ENCODE peak calls at places on chromosomes 11 and 22, in nine cellular contexts. F is BE2C; B is effector memory CD4-positive, alpha-beta T cell; U is pancreas; E is Peyer's patch; C is SK-N-SH; X is cardiac muscle cell; V is neural progenitor cell; O is aorta. Q is an unnamed sample.

GRCh38 chr11:27310710-27311109 is 52.3 kb downstream of the CCDC34 start:
- DNase-seq in C (no peak), E (no peak), U (no peak), F (no peak), B (no peak), O (no peak), X (no peak), V (no peak), Q (no peak)

GRCh38 chr11:111910637-111911562 is 670 bp downstream of the CRYAB start:
- DNase-seq in X (no peak), O (no peak), V (no peak), F (no peak), C (no peak), B (no peak), U (no peak), E (no peak), Q (peak; percentile 39)

GRCh38 chr11:117315285-117316196 is 515 bp downstream of the BACE1 start:
- DNase-seq in E (no peak), F (peak; percentile 16), U (peak; percentile 79), O (no peak), X (no peak), V (no peak), C (no peak), B (no peak), Q (peak; percentile 18)

GRCh38 chr11:21323617-21324016 is 654.2 kb downstream of the NELL1 start:
- DNase-seq in C (no peak), O (no peak), F (no peak), U (no peak), E (no peak), X (no peak), V (peak; percentile 13), B (no peak), Q (no peak)

GRCh38 chr11:118744001-118744400 is 47.0 kb downstream of the DDX6 start:
- DNase-seq in V (no peak), U (no peak), E (no peak), X (no peak), O (no peak), B (no peak), C (peak; percentile 66), F (peak; percentile 53), Q (no peak)

GRCh38 chr22:48434868-48435250 is 1392.8 kb downstream of the BRD1 start:
- DNase-seq in U (no peak), V (no peak), C (no peak), B (no peak), X (no peak), O (no peak), F (no peak), E (no peak), Q (no peak)

GRCh38 chr22:39543095-39543494 is 10.5 kb upstream of the RPS19BP1 start:
- DNase-seq in V (peak; percentile 79), X (peak; percentile 46), E (peak; percentile 35), C (peak; percentile 72), U (no peak), O (no peak), F (peak; percentile 73), B (no peak), Q (peak; percentile 33)

GRCh38 chr11:35237860-35238715 is 99.1 kb downstream of the CD44 start:
- DNase-seq in O (no peak), C (peak; percentile 15), B (peak; percentile 20), F (peak; percentile 64), E (peak; percentile 76), U (no peak), V (peak; percentile 90), X (peak; percentile 80), Q (no peak)

GRCh38 chr22:43213066-43213465 is 26.1 kb upstream of the TTLL12 start:
- DNase-seq in U (no peak), V (peak; percentile 55), F (peak; percentile 46), E (no peak), O (no peak), C (no peak), B (no peak), X (peak; percentile 19), Q (no peak)

DNA sequence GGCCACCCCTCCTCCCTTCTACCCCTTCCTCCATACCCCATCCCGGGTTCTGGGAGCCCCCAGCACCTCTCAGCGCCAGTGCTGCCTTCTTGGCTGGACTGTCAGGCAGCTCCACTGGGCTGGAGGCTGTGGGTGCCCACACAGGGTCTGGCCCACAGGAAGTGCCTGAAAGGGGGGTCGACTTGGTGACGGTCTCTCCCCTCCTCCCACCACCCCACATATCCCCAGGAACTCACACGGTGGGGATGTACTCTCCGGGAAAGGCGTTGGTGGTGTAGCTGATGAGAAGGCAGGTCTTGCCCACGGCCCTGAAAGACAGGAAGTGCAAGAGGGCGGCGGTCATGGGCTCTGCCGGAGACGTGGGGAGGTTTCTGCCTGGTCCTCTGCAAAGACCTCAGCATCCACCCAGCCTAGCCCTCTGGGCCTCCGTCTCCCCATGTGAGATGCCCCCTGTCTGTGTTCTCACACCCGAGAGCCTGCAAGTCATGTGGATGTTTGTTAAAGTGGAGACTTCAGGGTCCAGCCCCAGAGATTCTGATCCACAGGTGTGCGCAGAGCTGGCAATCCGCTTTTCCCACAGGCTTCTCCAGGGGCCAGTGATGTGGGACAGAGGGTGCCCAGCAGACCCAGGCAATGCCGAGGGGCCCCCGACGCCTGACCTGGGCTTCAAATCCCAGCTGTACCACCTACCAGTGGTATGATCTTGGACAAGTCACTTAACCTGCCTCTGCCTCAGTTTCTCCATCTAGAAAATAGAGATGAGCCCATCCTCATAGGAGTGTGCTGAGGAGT is 2.5 kb downstream of the RAC2 start:
- DNase-seq in F (no peak), V (no peak), U (no peak), X (no peak), C (peak; percentile 18), B (no peak), O (peak; percentile 52), E (peak; percentile 61), Q (no peak)
- H3K4me3 ChIP-seq in F (no peak overlapping the region), V (no peak overlapping the region), U (peak overlapping the region; percentile 20), X (no peak overlapping the region), C (no peak overlapping the region), B (peak overlapping the region; percentile 45), O (no peak overlapping the region), E (peak overlapping the region; percentile 56), Q (no peak overlapping the region)

GRCh38 chr11:101299210-101299609 is 169.6 kb upstream of the PGR start:
- DNase-seq in V (no peak), E (no peak), U (no peak), B (no peak), O (no peak), X (no peak), C (no peak), F (no peak), Q (no peak)
- H3K9me3 ChIP-seq in V (no peaks in the 10 kb centered on the region), E (no peaks in the 10 kb centered on the region), U (no peaks in the 10 kb centered on the region), B (no peaks in the 10 kb centered on the region), O (no peaks in the 10 kb centered on the region), X (no peaks in the 10 kb centered on the region), C (no peaks in the 10 kb centered on the region), F (no peaks in the 10 kb centered on the region), Q (no peaks in the 10 kb centered on the region)

DNA sequence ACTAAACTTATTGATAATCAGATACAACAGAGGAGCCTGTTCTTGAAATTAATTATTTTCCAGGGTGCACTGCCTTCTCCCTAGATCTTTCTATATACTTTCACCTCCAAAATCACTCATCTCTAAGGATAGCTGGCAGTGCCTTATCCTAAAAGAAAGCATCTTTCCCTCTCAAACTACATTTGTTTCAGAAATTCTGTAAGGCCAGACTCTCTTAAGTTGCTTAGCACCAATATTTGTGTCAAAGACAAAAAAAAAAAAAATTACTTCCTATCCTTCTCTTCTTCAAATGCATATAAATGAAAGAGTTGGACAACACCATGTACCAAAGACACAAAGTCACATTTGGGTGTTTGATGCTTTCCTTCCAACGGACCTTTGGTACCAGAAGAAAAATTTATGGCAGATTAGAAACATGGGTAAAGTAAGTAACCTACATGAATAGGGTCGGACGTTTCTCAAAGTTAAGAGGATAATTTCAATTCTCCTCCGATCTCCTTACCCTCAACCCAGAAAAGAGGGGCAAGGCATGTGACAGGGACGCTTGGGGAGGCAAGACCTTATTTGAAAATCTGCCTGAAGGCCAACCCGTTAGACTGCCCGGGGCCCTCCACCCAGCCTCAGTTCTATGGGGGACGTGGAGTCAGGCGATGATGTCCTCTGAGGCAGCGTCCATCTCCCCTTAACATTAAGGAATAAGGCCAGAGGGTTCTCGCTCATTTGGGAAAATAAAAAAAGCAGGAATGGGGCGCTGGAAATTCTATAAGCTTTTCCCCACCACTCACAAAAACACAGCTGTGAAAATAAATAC is 66.3 kb downstream of the ETS1 start:
- DNase-seq in C (no peak), O (no peak), E (no peak), B (no peak), F (no peak), X (no peak), U (no peak), V (no peak), Q (no peak)
- H3K36me3 ChIP-seq in C (no peaks in the 10 kb centered on the region), O (no peaks in the 10 kb centered on the region), E (no peaks in the 10 kb centered on the region), B (peaks cover 24% of the 10 kb centered on the region), F (no peaks in the 10 kb centered on the region), X (no peaks in the 10 kb centered on the region), U (no peaks in the 10 kb centered on the region), V (no peaks in the 10 kb centered on the region), Q (peaks cover 31% of the 10 kb centered on the region)

DNA sequence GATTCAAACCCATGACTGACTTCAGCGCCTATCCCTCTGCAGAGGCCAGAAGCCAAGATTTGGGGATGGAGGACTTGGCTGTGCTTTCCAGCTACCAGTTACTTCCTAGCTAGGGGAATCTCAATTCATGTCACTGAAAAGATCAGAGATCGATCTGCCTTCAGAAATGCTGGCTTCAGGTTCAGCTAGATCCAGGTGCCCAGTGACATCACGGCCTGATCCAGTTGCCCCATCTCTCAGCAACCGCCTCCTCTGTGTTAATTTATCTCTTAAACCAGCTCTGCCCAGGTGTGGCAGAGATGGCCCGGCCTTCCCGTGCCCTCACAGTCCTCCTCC is 24.2 kb downstream of the CYTH4 start:
- DNase-seq in B (no peak), O (no peak), V (no peak), X (no peak), C (no peak), E (no peak), F (no peak), U (no peak), Q (no peak)
- H3K4me3 ChIP-seq in B (peak overlapping the region; percentile 10), O (no peak overlapping the region), V (no peak overlapping the region), X (no peak overlapping the region), C (no peak overlapping the region), E (no peak overlapping the region), F (no peak overlapping the region), U (no peak overlapping the region), Q (no peak overlapping the region)